ENCODE peak calls at places on chromosomes 11 and 22, in six cellular contexts. M is OCI-LY7, P is body of pancreas, E is cardiac muscle cell, D is lung, S is adipocyte. J is an unnamed sample. For H3K9me3, the result is how much of the 10 kb centered on the place peaks cover.

GRCh38 chr11:127226959-127227358 is 226.4 kb upstream of the KIRREL3 start:
- DNase-seq in P (no peak), M (no peak), S (no peak), D (no peak), E (no peak), J (no peak)

GRCh38 chr11:108871152-108871551 is 206.3 kb downstream of the DDX10 start:
- DNase-seq in S (peak), D (no peak), P (peak), E (peak), M (peak), J (no peak)

GRCh38 chr11:76186776-76187279 is 19.5 kb downstream of the WNT11 start:
- DNase-seq in P (no peak), D (no peak), E (no peak), S (no peak), M (no peak), J (no peak)

GRCh38 chr22:21067901-21068680 is 22.3 kb downstream of the LRRC74B start:
- DNase-seq in P (no peak), E (no peak), D (no peak), S (no peak), M (no peak), J (no peak)

GRCh38 chr22:41197808-41198585 is 7.1 kb upstream of the L3MBTL2 start:
- DNase-seq in M (peak), D (no peak), S (peak), P (peak), E (no peak), J (no peak)

GRCh38 chr11:128766687-128767086 is 72.8 kb downstream of the FLI1 start:
- DNase-seq in D (no peak), E (peak), M (no peak), P (peak), S (no peak), J (no peak)

GRCh38 chr11:113147249-113147648 is 167.1 kb upstream of the TTC12 start:
- DNase-seq in M (no peak), E (peak), D (no peak), P (no peak), S (no peak), J (no peak)

GRCh38 chr22:44488354-44488753 is 9.7 kb downstream of the RTL6 start:
- DNase-seq in P (no peak), E (no peak), D (no peak), M (no peak), S (no peak), J (no peak)

GRCh38 chr11:122697636-122698167 is 42.2 kb downstream of the UBASH3B start:
- DNase-seq in M (peak), P (peak), D (no peak), S (no peak), E (peak), J (no peak)

GRCh38 chr22:27057717-27058116 is 400.3 kb downstream of the MIAT start:
- DNase-seq in D (no peak), E (no peak), S (no peak), M (no peak), P (no peak), J (no peak)

GRCh38 chr11:24623121-24623520 is 126.3 kb downstream of the LUZP2 start:
- DNase-seq in D (no peak), M (no peak), E (peak), S (peak), P (no peak), J (no peak)

GRCh38 chr11:8983552-8983951 is 19.3 kb upstream of the TMEM9B start:
- DNase-seq in E (no peak), S (no peak), D (no peak), P (no peak), M (no peak), J (no peak)

GRCh38 chr11:80837051-80837450 is 1396.2 kb upstream of the TENM4 start:
- DNase-seq in S (no peak), D (no peak), E (no peak), M (no peak), P (no peak), J (no peak)

GRCh38 chr22:29509815-29510214 is 29.8 kb downstream of the NEFH start:
- DNase-seq in S (no peak), D (no peak), E (no peak), P (no peak), M (no peak), J (no peak)

GRCh38 chr11:111918390-111919256 is at the start of gene C11orf52:
- DNase-seq in M (no peak), S (no peak), D (peak), E (peak), P (peak), J (peak)

GRCh38 chr11:1862588-1863351 is 9.9 kb downstream of the LSP1 start:
- DNase-seq in E (peak), S (no peak), D (no peak), P (peak), M (no peak), J (peak)

GRCh38 chr11:2587976-2588748 is 111.6 kb downstream of the KCNQ1OT1 start:
- DNase-seq in E (no peak), M (no peak), D (no peak), S (no peak), P (no peak), J (peak)

GRCh38 chr11:37712246-37712645 is 1114.2 kb upstream of the RAG2 start:
- DNase-seq in P (no peak), M (no peak), E (peak), D (no peak), S (peak), J (no peak)

GRCh38 chr11:91163619-91164451 is 941.0 kb upstream of the CHORDC1 start:
- DNase-seq in D (no peak), S (peak), E (peak), P (peak), M (no peak), J (no peak)

GRCh38 chr11:82405392-82405791 is 328.3 kb downstream of the FAM181B start:
- DNase-seq in D (no peak), E (no peak), S (no peak), M (no peak), P (no peak), J (no peak)

GRCh38 chr11:78350101-78350645 is 67.4 kb downstream of the GAB2 start:
- DNase-seq in P (no peak), E (peak), M (peak), D (no peak), S (peak), J (no peak)

GRCh38 chr11:12112731-12113130 is 2.3 kb downstream of the MICAL2 start:
- DNase-seq in D (no peak), E (no peak), M (no peak), P (no peak), S (no peak), J (no peak)

GRCh38 chr22:36104988-36105387 is 55.6 kb downstream of the APOL3 start:
- DNase-seq in M (no peak), E (no peak), D (no peak), S (no peak), P (no peak), J (no peak)

GRCh38 chr11:107961480-107961879 is 33.2 kb downstream of the RAB39A start:
- DNase-seq in E (no peak), P (no peak), M (no peak), S (no peak), D (no peak), J (no peak)

DNA sequence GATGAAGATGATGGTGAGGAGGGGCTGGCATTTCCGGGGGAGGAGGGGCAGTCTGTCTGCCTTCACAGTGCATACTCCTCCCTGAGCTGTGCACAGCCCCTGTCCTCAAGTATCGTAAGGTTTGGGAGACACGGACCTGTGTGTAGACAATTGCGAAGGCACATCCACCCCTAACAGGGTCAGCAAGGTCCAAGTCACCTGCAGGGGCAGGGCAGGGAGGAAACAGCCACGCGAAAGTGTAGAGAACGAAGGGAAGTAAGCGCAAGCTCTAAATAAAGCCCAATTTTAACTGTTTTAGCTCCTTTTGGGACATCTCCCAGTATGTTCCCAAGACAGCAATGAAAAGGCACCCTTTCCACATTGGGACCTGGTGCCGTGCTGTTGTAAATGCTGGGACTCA is 448.2 kb downstream of the TBC1D22A start:
- DNase-seq in P (no peak), S (no peak), D (peak), M (no peak), E (no peak), J (no peak)
- H3K9me3 ChIP-seq in P (under half), S (under half), D (under half), M (under half), E (under half), J (under half)

GRCh38 chr22:49136041-49136815 is 691.4 kb downstream of the BRD1 start:
- DNase-seq in P (no peak), E (no peak), D (no peak), S (no peak), M (no peak), J (no peak)
- H3K9me3 ChIP-seq in P (under half), E (under half), D (under half), S (under half), M (under half), J (under half)

GRCh38 chr11:50102916-50103315 is 70.2 kb downstream of the OR4C45 start:
- DNase-seq in P (no peak), E (no peak), M (no peak), D (no peak), S (no peak), J (no peak)
- H3K9me3 ChIP-seq in P (under half), E (under half), M (under half), D (under half), S (under half), J (under half)

GRCh38 chr11:70432580-70432979 is 34.3 kb downstream of the CTTN start:
- DNase-seq in S (no peak), M (no peak), P (no peak), D (no peak), E (no peak), J (no peak)

GRCh38 chr11:70433038-70433437 is 34.7 kb downstream of the CTTN start:
- DNase-seq in P (no peak), E (no peak), D (no peak), S (no peak), M (no peak), J (no peak)

GRCh38 chr11:70434813-70435300 is 36.5 kb downstream of the CTTN start:
- DNase-seq in E (no peak), S (no peak), D (no peak), M (no peak), P (no peak), J (no peak)

GRCh38 chr11:70433966-70434812 is 35.9 kb downstream of the CTTN start:
- DNase-seq in M (no peak), P (no peak), E (no peak), S (no peak), D (no peak), J (no peak)

GRCh38 chr11:70433526-70433925 is 35.2 kb downstream of the CTTN start:
- DNase-seq in M (no peak), S (no peak), P (no peak), E (no peak), D (no peak), J (no peak)
- H3K9me3 ChIP-seq in M (under half), S (under half), P (under half), E (under half), D (under half), J (under half)

GRCh38 chr11:74866557-74866956 is 82.3 kb downstream of the XRRA1 start:
- DNase-seq in D (no peak), S (no peak), P (no peak), E (no peak), M (peak), J (no peak)

GRCh38 chr11:74870485-74870884 is 78.4 kb downstream of the XRRA1 start:
- DNase-seq in S (peak), D (no peak), P (no peak), M (peak), E (peak), J (no peak)

GRCh38 chr11:74871037-74871436 is 77.9 kb downstream of the XRRA1 start:
- DNase-seq in P (no peak), D (no peak), E (peak), M (peak), S (no peak), J (no peak)
- H3K9me3 ChIP-seq in P (under half), D (under half), E (under half), M (under half), S (half or more), J (under half)

GRCh38 chr22:22111983-22112382 is 129.4 kb upstream of the TOP3B start:
- DNase-seq in S (no peak), D (no peak), P (no peak), E (no peak), M (no peak), J (no peak)
- H3K9me3 ChIP-seq in S (under half), D (under half), P (under half), E (under half), M (under half), J (under half)

GRCh38 chr11:63999349-64000025 is 13.2 kb downstream of the OTUB1 start:
- DNase-seq in S (peak), M (no peak), D (peak), P (peak), E (peak), J (no peak)

GRCh38 chr11:63996512-63996911 is 10.3 kb downstream of the OTUB1 start:
- DNase-seq in M (no peak), S (no peak), P (no peak), E (no peak), D (no peak), J (no peak)

GRCh38 chr11:63998558-63999348 is 12.5 kb downstream of the OTUB1 start:
- DNase-seq in P (no peak), E (no peak), M (no peak), D (no peak), S (no peak), J (peak)

GRCh38 chr11:63997801-63998332 is 11.6 kb downstream of the OTUB1 start:
- DNase-seq in P (no peak), D (no peak), S (no peak), E (no peak), M (no peak), J (no peak)

DNA sequence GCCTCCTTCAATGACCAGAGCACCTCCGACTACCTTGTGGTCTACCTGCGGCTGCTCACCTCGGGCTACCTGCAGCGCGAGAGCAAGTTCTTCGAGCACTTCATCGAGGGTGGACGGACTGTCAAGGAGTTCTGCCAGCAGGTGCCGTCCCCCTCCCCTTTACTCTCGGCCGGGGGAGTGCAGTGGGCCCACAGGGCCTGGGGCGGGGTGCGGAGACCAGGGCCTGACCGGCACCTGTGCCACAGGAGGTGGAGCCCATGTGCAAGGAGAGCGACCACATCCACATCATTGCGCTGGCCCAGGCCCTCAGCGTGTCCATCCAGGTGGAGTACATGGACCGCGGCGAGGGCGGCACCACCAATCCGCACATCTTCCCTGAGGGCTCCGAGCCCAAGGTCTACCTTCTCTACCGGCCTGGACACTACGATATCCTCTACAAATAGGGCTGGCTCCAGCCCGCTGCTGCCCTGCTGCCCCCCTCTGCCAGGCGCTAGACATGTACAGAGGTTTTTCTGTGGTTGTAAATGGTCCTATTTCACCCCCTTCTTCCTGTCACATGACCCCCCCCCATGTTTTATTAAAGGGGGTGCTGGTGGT is 11.0 kb downstream of the OTUB1 start:
- DNase-seq in P (no peak), M (no peak), D (no peak), E (no peak), S (no peak), J (no peak)
- H3K9me3 ChIP-seq in P (under half), M (under half), D (under half), E (under half), S (under half), J (under half)

DNA sequence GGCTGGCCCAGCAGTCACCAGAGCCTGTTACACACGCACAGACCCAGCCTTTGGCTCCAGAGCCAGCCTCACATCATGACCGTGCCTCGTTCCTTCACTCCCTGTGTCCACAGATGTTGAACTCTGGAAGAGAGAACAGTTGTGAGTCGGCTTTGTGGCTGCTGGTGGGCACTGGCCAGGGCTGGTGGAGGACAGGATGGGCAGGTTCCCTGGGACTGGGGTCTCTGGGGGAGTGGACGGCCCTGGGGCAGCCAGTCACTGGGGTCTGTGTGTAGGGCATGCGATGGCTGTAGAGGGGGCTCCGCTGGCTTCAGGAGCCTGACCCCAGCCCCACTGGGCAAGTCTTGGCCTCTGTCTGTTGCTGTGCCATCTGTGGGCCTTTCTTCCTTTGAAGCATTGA is 1070.1 kb downstream of the BRD1 start:
- DNase-seq in P (no peak), S (no peak), E (no peak), D (no peak), M (no peak), J (peak)
- H3K9me3 ChIP-seq in P (under half), S (under half), E (under half), D (under half), M (under half), J (under half)

GRCh38 chr11:117703209-117703608 is 93.8 kb downstream of the DSCAML1 start:
- DNase-seq in E (no peak), P (no peak), M (no peak), D (no peak), S (no peak), J (no peak)

GRCh38 chr11:117705866-117706265 is 91.2 kb downstream of the DSCAML1 start:
- DNase-seq in P (no peak), M (no peak), S (no peak), D (no peak), E (no peak), J (no peak)

GRCh38 chr11:117706322-117706814 is 90.6 kb downstream of the DSCAML1 start:
- DNase-seq in D (no peak), P (no peak), S (no peak), M (no peak), E (no peak), J (no peak)

GRCh38 chr11:117701781-117702180 is 95.2 kb downstream of the DSCAML1 start:
- DNase-seq in M (no peak), D (no peak), E (no peak), P (no peak), S (no peak), J (no peak)

DNA sequence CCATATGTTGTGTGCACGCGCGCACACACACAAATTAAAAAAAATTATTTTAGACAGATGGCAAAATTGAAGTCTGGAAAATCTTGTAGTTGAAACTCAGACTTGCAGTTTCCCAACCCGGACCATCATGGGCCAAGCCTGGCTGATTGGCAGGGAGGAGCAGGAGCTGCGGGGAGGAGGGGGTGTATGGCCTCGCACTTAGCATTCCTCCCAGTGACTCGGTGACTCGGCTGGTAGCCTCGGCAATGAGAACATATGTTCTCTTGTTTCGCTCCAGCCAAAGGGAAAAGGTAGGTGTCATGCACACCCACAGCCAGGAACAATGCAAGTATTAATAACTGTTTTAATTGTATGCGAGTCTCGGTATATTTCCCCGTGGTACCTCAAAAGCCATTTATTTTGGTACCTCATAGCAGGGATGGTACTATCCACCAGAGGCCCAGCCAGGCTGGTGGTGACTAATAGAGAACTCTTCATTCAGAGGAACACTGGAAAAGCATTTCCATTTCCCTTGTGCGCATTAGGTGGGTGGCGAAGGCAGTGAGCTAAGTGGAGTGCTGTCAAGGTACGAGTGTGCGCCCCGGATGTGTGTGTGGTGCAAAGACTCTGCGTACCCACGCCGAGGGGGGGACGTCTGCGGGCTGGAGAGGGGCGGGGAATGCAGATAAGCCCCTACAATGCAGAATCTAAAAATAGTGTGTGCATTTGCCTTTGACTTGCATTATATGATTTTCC is 92.4 kb downstream of the DSCAML1 start:
- DNase-seq in S (no peak), E (no peak), M (no peak), D (no peak), P (peak), J (no peak)
- H3K9me3 ChIP-seq in S (under half), E (under half), M (under half), D (under half), P (under half), J (under half)

J was measured in right lobe of liver.